ENCODE peak calls at places on chromosome 3, in six cellular contexts. D, B, T, M, L and W are unnamed samples. For H3K9me3, the result is how much of the 10 kb centered on the place peaks cover.

GRCh38 chr3:146250449-146251382 is at the start of gene PLSCR4:
- DNase-seq in T (peak), L (peak), B (peak), M (peak), D (peak), W (peak)

GRCh38 chr3:151106311-151106710 is 20.8 kb downstream of the MED12L start:
- DNase-seq in M (no peak), D (no peak), T (no peak), L (no peak), B (no peak), W (no peak)

GRCh38 chr3:25563601-25564000 is 101.1 kb downstream of the TOP2B start:
- DNase-seq in L (no peak), B (peak), M (no peak), D (no peak), T (no peak), W (no peak)

GRCh38 chr3:197456271-197457091 is 99.3 kb downstream of the BDH1 start:
- DNase-seq in L (peak), M (peak), T (peak), D (peak), B (peak), W (peak)

GRCh38 chr3:184549793-184550585 is 11.6 kb upstream of the EPHB3 start:
- DNase-seq in L (no peak), M (no peak), D (no peak), B (no peak), T (no peak), W (no peak)

GRCh38 chr3:166902374-166902773 is 477.7 kb downstream of the ZBBX start:
- DNase-seq in M (no peak), T (peak), L (no peak), B (no peak), D (no peak), W (no peak)

GRCh38 chr3:52532517-52532837 is 1.2 kb downstream of the NT5DC2 start:
- DNase-seq in L (no peak), D (no peak), T (peak), M (peak), B (peak), W (no peak)

GRCh38 chr3:52367891-52368880 is 52.1 kb downstream of the DNAH1 start:
- DNase-seq in B (no peak), D (no peak), L (no peak), T (no peak), M (no peak), W (no peak)

GRCh38 chr3:80688814-80689213 is 921.0 kb upstream of the ROBO1 start:
- DNase-seq in B (peak), L (no peak), M (no peak), D (no peak), T (peak), W (no peak)

GRCh38 chr3:57048052-57048671 is 12.3 kb upstream of the SPATA12 start:
- DNase-seq in M (peak), L (peak), T (peak), D (peak), B (peak), W (no peak)

GRCh38 chr3:129352045-129352444 is 73.4 kb downstream of the HMCES start:
- DNase-seq in T (no peak), M (no peak), B (no peak), L (no peak), D (no peak), W (no peak)

GRCh38 chr3:114377426-114377825 is 83.6 kb downstream of the TIGIT start:
- DNase-seq in D (no peak), B (no peak), M (no peak), L (no peak), T (no peak), W (no peak)

GRCh38 chr3:143134446-143134845 is 14.9 kb downstream of the CHST2 start:
- DNase-seq in M (no peak), T (no peak), B (peak), L (no peak), D (no peak), W (peak)

GRCh38 chr3:181966387-181966786 is 254.7 kb downstream of the SOX2 start:
- DNase-seq in T (no peak), L (no peak), B (no peak), M (no peak), D (no peak), W (no peak)

GRCh38 chr3:129003578-129004112 is 2.5 kb downstream of the EFCC1 start:
- DNase-seq in T (no peak), D (peak), B (no peak), L (no peak), M (no peak), W (no peak)

GRCh38 chr3:32937331-32937730 is 14.1 kb upstream of the CCR4 start:
- DNase-seq in T (peak), D (no peak), B (no peak), M (no peak), L (no peak), W (no peak)

GRCh38 chr3:168877899-168878298 is 782.2 kb upstream of the GOLIM4 start:
- DNase-seq in B (no peak), L (no peak), T (no peak), M (no peak), D (no peak), W (no peak)

GRCh38 chr3:110459021-110459420 is 612.6 kb upstream of the NECTIN3 start:
- DNase-seq in D (no peak), T (peak), L (no peak), B (peak), M (no peak), W (no peak)

GRCh38 chr3:38548154-38548931 is 52.2 kb downstream of the EXOG start:
- DNase-seq in M (no peak), T (no peak), L (no peak), D (no peak), B (no peak), W (no peak)

GRCh38 chr3:22371592-22372291 is 620.7 kb upstream of the ZNF385D start:
- DNase-seq in B (no peak), T (no peak), L (no peak), D (no peak), M (peak), W (no peak)

GRCh38 chr3:181930105-181930504 is 218.4 kb downstream of the SOX2 start:
- DNase-seq in L (no peak), T (no peak), B (no peak), M (no peak), D (no peak), W (no peak)

GRCh38 chr3:3707858-3708768 is 91.1 kb upstream of the LRRN1 start:
- DNase-seq in B (no peak), M (no peak), D (no peak), T (no peak), L (no peak), W (no peak)

GRCh38 chr3:119427669-119428068 is 35.7 kb downstream of the TMEM39A start:
- DNase-seq in D (no peak), L (no peak), B (no peak), M (no peak), T (no peak), W (no peak)

GRCh38 chr3:40055361-40055760 is 246.0 kb downstream of the MYRIP start:
- DNase-seq in B (peak), M (no peak), T (no peak), L (no peak), D (no peak), W (no peak)

GRCh38 chr3:146636881-146637280 is 31.7 kb upstream of the PLSCR5 start:
- DNase-seq in D (no peak), T (no peak), L (no peak), B (no peak), M (no peak), W (no peak)

GRCh38 chr3:128367726-128368125 is 99.0 kb downstream of the DNAJB8 start:
- DNase-seq in B (peak), L (no peak), T (no peak), D (no peak), M (no peak), W (no peak)

GRCh38 chr3:146163584-146163983 is 2.6 kb upstream of the PLOD2 start:
- DNase-seq in B (peak), D (no peak), L (no peak), M (no peak), T (peak), W (no peak)

GRCh38 chr3:171350364-171350763 is 109.8 kb downstream of the TNIK start:
- DNase-seq in D (no peak), B (no peak), T (no peak), L (no peak), M (no peak), W (no peak)

GRCh38 chr3:42705962-42706585 is 3.5 kb upstream of the HHATL start:
- DNase-seq in M (peak), B (no peak), T (no peak), L (peak), D (no peak), W (peak)
- H3K9me3 ChIP-seq in M (under half), B (under half), T (under half), L (under half), D (under half), W (under half)

GRCh38 chr3:10816019-10816862 is at the start of gene SLC6A11:
- DNase-seq in T (no peak), M (no peak), B (peak), L (no peak), D (no peak), W (no peak)
- H3K4me3 ChIP-seq in T (no peak), M (peak), B (no peak), L (peak), D (no peak), W (no peak)

GRCh38 chr3:118199044-118199443 is 835.6 kb downstream of the IGSF11 start:
- DNase-seq in M (no peak), T (no peak), D (no peak), B (no peak), L (no peak), W (no peak)

GRCh38 chr3:118196183-118196582 is 838.5 kb downstream of the IGSF11 start:
- DNase-seq in T (no peak), L (no peak), M (no peak), D (no peak), B (no peak), W (no peak)
- H3K9me3 ChIP-seq in T (half or more), L (under half), M (under half), D (under half), B (under half), W (under half)

DNA sequence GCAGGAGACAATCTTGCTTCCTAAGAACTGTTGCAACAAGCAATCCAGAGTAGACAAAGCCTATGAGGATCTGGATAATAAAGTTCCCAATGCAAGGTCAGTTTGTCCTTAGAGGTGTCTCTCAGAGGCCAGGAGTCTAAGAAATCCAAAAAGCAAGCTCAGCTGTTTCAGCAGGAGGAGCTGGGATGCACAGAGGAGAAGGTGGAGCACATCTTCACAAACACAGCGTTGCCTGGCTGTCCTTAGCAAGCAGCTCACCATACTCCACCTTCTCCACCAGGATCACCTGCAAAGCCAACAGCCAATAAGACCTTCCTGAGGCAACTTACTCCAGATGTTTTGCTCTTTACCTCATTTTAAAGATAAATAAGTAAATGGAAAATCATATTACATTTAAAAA is 365 bp downstream of the ZBED2 start:
- DNase-seq in M (no peak), D (no peak), T (no peak), L (no peak), B (no peak), W (no peak)
- H3K4me3 ChIP-seq in M (no peak), D (no peak), T (no peak), L (no peak), B (no peak), W (no peak)

DNA sequence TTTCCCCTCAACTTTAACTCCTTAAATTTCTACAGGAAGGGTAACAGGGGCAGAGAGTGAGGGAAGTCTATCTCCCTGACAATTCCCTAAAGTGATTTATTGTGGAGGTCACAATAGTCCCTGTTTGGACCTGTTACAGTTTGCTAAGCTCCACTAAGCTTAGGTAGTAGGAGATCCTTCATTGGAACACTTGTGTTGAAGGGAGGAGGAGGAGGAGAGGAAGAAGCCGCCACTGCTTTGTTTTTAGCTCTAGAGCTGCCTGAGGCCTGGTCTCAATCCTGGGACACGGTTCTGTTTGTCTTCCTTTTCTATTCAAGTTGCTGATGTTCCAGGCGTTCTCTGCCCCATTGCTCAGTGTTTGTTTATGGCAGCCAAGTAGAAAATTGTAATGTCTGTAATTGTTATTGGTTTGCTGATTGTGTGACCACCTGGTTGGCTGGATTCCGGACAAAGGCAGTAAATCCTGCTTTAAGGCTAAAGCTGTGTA is 48.4 kb downstream of the HES1 start:
- DNase-seq in T (no peak), B (no peak), D (no peak), L (no peak), M (no peak), W (no peak)
- H3K9me3 ChIP-seq in T (under half), B (under half), D (under half), L (under half), M (under half), W (under half)

DNA sequence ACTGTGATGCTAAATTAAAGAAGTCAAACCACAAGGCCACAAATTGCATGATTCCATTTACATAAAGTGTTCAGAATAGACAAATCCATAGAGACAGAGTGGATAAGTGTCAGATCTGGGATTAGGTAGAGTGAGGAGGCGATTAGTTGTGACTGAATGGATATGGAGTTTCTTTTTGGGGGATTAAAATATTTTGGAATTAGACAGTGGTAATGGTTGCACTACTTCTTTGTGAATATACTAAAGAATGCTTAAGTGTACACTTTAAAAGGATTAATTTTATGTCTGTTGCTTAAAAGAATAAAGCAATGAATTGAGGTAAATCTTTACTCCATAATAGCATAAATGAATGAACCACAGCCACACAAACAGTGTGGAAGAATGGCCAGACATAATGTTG is 175.5 kb upstream of the CADM2 start:
- DNase-seq in T (no peak), D (no peak), M (no peak), L (no peak), B (no peak), W (no peak)
- H3K4me3 ChIP-seq in T (no peak), D (no peak), M (no peak), L (no peak), B (no peak), W (no peak)

GRCh38 chr3:177735441-177735840 is 538.2 kb upstream of the TBL1XR1 start:
- DNase-seq in L (no peak), T (no peak), M (no peak), B (no peak), D (no peak), W (no peak)

GRCh38 chr3:177731644-177732268 is 534.5 kb upstream of the TBL1XR1 start:
- DNase-seq in M (no peak), D (no peak), B (peak), L (no peak), T (peak), W (no peak)

GRCh38 chr3:177733936-177734335 is 536.7 kb upstream of the TBL1XR1 start:
- DNase-seq in B (no peak), D (no peak), L (no peak), M (no peak), T (no peak), W (no peak)

GRCh38 chr3:177729939-177730700 is 532.8 kb upstream of the TBL1XR1 start:
- DNase-seq in M (peak), L (peak), T (peak), B (no peak), D (peak), W (no peak)

GRCh38 chr3:177733233-177733632 is 536.0 kb upstream of the TBL1XR1 start:
- DNase-seq in B (no peak), T (no peak), M (no peak), L (no peak), D (no peak), W (no peak)
- H3K9me3 ChIP-seq in B (under half), T (under half), M (under half), L (under half), D (under half), W (under half)

DNA sequence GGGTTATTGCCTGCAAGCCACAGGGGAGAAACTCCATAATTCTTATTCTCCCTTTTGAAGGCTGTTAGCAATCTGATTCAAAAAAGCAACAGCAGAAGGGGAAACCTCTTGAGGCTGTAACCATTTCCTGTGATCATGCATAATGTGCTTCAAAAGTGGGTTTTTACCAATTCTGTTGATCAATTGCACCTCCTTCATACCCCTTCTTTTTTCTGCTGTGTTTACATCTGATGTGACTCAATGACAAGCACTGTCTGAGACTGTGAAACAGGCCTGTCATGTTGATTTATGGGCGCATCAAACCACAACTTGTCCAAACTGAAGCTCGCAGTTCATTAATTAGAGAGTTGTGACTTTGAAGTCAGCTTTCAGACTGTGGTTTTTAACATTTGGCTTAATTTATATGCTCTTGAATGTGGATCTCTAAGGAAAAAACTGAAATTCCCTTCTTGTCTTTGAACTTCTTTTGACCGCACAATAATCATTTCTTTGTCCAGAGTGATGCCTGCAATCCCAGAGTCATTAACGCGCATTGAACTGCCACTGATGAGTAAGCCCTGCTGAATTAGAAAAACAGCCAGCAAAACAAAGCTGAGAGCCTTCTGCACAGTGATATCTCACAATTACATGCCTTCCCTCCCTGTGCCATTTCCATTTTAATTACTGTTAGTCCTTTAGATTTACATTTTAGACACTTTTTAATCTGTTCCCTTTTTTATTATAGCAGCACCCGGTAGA is 532.8 kb downstream of the FOXP1 start:
- DNase-seq in T (peak), M (no peak), L (no peak), B (no peak), D (no peak), W (no peak)
- H3K4me3 ChIP-seq in T (no peak), M (no peak), L (no peak), B (no peak), D (no peak), W (no peak)